ENCODE peak calls at places on chromosomes 13 and 19, in four cellular contexts. L is fibroblast of lung, P is transverse colon, T is fibroblast of mammary gland. K is an unnamed sample.

GRCh38 chr19:18879579-18880373 is 16.2 kb downstream of the CERS1 start:
- DNase-seq in P (peak), L (no peak), T (peak), K (peak)

GRCh38 chr19:16351133-16351809 is 26.6 kb downstream of the KLF2 start:
- DNase-seq in P (no peak), L (no peak), T (peak), K (peak)

GRCh38 chr19:7544626-7545025 is 9.1 kb downstream of the PNPLA6 start:
- DNase-seq in T (no peak), P (no peak), L (no peak), K (no peak)

GRCh38 chr13:75740008-75740407 is 103.9 kb downstream of the LMO7 start:
- DNase-seq in L (no peak), T (peak), P (no peak), K (no peak)

GRCh38 chr19:7670150-7670784 is 1.4 kb downstream of the RETN start:
- DNase-seq in T (no peak), L (no peak), P (no peak), K (no peak)

GRCh38 chr13:37995052-37995451 is 125.5 kb upstream of the TRPC4 start:
- DNase-seq in P (no peak), T (no peak), L (peak), K (peak)

GRCh38 chr19:13012690-13013608 is 17.7 kb downstream of the NFIX start:
- DNase-seq in L (peak), P (peak), T (peak), K (peak)

GRCh38 chr19:35266904-35267817 is 1.6 kb upstream of the USF2 start:
- DNase-seq in P (peak), T (peak), L (peak), K (no peak)

GRCh38 chr13:39037410-39037879 is 444 bp downstream of the PROSER1 start:
- DNase-seq in L (no peak), P (no peak), T (no peak), K (no peak)

GRCh38 chr13:24842533-24843278 is 78.7 kb downstream of the RNF17 start:
- DNase-seq in T (no peak), L (peak), P (no peak), K (no peak)

DNA sequence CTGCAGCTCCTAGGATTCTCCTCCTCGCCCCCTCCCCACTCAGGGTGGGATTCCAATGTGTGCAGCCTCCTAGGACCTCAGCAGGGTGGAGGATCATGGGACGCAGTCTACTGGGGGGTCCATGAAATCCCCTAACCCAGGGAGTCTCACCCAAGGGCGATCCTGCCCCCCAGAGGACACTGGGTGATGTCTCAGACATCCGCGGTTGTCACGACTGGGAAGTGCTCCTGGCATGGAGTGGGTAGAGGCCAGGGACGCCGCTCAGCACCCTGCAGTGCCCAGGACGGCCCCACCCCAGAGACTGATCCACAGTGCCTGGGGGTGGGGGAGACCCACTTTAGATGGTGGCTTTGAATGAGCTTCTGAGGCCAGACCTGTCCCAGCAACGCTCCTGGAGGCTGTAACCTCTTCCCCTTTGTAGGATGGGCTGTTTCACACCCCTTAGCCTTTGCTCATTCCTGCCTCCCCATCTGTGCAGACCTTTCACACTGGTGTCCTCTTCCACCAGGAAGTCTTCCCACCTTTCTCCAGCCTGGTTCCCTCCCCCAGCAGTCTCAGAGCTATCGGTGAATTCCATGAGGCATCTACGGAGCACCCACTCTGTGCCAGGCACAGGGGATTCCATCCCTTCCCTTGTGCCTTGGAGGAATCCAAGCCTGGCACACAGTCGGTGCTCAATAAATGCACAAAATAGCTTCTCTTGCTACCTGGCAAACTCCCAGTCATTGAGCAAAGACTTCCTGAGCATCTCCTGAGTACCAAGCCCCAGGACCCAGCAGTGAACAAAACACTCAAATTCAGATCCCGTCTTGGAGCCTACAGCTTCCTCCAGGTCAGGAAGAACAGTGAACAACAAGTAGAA is 10.5 kb downstream of the SMIM24 start:
- DNase-seq in T (no peak), P (no peak), L (no peak), K (no peak)
- TF ChIP-seq CTCF in T (peak), P (no peak), L (no peak), K (peak)

GRCh38 chr19:49583239-49583638 is 2.1 kb downstream of the PRRG2 start:
- DNase-seq in P (no peak), L (no peak), T (no peak), K (no peak)

GRCh38 chr19:49579947-49580263 is 451 bp downstream of the NOSIP start:
- DNase-seq in L (no peak), P (no peak), T (no peak), K (no peak)

GRCh38 chr19:49581007-49581508 is at the start of gene PRRG2:
- DNase-seq in T (no peak), L (no peak), P (peak), K (no peak)

GRCh38 chr19:49580264-49581006 is at the start of gene NOSIP:
- DNase-seq in P (peak), T (peak), L (peak), K (peak)

GRCh38 chr19:49579193-49579592 is 1.2 kb downstream of the NOSIP start:
- DNase-seq in T (no peak), P (no peak), L (no peak), K (no peak)
- H3K4me3 ChIP-seq in T (peak), P (no peak), L (peak), K (peak)

DNA sequence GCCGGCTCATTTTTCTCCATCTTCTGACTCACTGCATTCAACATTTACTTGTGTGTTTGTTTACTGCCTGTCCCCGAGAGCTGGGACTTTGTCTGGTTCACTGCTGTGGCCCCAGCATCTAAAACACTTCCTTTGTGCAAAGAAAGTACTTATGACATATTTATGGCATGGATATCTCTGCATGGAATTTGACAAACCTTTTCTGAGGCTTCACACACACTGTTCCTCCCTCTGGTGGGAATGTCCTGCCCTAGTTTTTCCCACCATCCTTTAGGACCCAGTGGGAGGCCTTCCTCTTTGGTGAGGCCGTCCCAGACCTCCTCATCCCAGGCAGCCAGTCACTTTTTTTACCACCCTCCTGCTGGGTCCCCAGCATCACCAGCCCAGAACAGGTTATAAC is 1.4 kb upstream of the SRRM5 start:
- DNase-seq in L (no peak), P (no peak), T (no peak), K (no peak)
- TF ChIP-seq CTCF in L (no peak), P (no peak), T (no peak), K (no peak)

GRCh38 chr19:20926796-20927195 is 3.7 kb downstream of the ZNF85 start:
- DNase-seq in T (peak), P (no peak), L (no peak), K (no peak)
- H3K4me3 ChIP-seq in T (no peak), P (no peak), L (no peak), K (no peak)

DNA sequence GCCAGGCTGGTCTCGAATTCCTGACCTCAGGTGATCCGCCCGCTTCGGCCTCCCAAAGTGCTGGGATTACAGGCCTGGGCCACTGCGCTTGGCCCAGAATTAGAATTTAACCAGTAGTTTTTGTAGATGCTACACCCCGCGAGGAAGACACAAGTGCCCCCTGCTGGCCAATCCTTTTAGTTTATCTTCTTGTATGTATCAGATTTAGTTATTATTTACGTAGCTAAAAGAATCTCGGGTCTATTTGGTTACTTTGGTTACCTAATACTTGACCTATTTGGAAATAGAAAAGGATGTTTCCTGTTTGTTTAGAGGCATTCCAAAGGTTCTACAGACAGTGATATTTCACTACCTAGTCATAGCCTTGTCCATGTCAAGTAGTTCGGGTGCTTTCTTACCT is 22.0 kb downstream of the MUC16 start:
- DNase-seq in P (no peak), T (no peak), L (no peak), K (no peak)
- TF ChIP-seq CTCF in P (no peak), T (no peak), L (no peak), K (no peak)

DNA sequence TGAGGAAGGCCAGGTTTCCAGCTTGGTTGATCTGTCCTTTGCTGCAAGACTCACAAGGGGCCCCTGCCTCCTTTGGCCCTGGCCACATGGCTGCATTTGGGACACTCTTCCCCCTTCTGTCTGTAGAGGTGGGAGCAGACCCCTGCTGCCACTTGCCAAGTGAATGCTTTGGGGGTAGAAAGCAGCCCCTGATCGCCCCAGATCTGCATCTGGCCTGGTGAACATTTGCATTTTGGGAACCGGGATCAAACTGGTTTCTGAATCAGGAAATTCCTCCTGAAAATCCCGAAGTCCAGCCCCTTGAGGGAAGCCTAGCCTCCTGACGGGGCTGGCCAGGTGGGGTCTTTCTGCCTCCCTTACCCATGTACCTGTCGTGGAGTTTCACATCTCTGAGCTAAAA is 14.9 kb downstream of the DPF1 start:
- DNase-seq in T (no peak), P (no peak), L (no peak), K (no peak)
- H3K4me3 ChIP-seq in T (no peak), P (peak), L (no peak), K (no peak)

GRCh38 chr13:111458739-111459138 is 138.3 kb downstream of the TEX29 start:
- DNase-seq in P (no peak), T (no peak), L (no peak), K (no peak)

GRCh38 chr13:111462221-111462764 is 141.9 kb downstream of the TEX29 start:
- DNase-seq in L (no peak), T (no peak), P (no peak), K (no peak)

GRCh38 chr13:111461445-111462149 is 141.2 kb downstream of the TEX29 start:
- DNase-seq in T (no peak), P (no peak), L (no peak), K (no peak)

GRCh38 chr13:111459803-111460547 is 139.5 kb downstream of the TEX29 start:
- DNase-seq in P (no peak), T (no peak), L (no peak), K (no peak)

DNA sequence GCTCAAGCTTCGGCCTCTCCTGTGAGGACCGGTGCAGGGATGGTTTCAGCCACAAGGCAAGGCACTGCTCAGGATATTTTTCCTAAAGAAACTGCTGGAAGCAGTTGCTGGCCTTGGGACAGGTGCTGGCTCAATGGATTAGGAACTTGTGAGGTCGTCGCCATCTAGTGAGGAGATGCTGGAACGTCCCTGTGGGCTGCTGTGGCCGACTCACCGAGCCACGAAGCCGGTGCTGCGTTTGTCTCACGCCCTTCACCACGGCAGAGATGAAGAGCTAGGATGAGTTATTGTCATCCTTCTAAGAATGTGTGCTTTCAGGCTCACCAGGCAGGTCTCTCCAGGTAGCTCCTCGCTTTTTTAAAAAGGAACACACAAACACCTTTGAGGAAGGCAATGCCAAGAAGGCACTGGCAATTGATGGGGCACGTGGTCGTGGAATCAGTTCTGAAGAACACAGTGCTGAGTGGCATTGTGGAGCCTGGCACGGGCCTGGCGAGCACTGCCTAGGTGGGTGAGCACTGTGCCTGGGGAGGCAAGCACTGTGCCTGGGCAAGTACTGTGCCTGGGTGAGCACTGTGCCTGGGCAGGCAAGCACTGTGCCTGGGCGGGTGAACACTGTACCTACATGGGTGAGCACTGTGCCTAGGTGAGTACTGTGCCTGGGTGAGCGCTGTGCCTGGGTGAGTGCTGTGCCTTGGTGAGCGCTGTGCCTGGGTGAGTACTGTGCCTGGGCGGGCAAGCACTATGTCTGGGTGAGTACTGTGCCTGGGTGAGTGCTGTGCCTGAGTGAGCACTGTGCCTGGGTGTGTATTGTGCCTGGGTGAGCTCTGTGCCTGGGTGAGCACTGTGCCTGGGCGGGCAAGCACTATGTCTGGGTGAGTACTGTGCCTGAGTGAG is 140.4 kb downstream of the TEX29 start:
- DNase-seq in P (peak), L (peak), T (peak), K (peak)
- TF ChIP-seq CTCF in P (no peak), L (peak), T (peak), K (peak)

K was measured in fibroblast of pulmonary artery.